ENCODE peak calls at places on chromosomes 7 and 10, in ten cellular contexts. W, G, Y, M, O, D, A, Z, F and K are unnamed samples. For H3K9me3, the result is how much of the 10 kb centered on the place peaks cover.

GRCh38 chr10:76257816-76258215 is 826.4 kb downstream of the LRMDA start:
- DNase-seq in W (no peak), Y (no peak), O (no peak), Z (no peak), G (no peak), M (no peak), F (no peak), A (no peak), D (no peak), K (no peak)

GRCh38 chr10:61992683-61993629 is 91.5 kb downstream of the ARID5B start:
- DNase-seq in M (peak), W (peak), A (peak), F (no peak), G (peak), D (peak), O (no peak), Y (no peak), Z (peak), K (peak)

GRCh38 chr7:142556745-142557144 is 192.5 kb upstream of the PRSS1 start:
- DNase-seq in Z (peak), W (no peak), A (peak), F (peak), D (peak), M (no peak), O (no peak), Y (peak), G (peak), K (peak)

GRCh38 chr7:83835424-83835823 is 186.5 kb upstream of the SEMA3E start:
- DNase-seq in O (no peak), W (no peak), D (peak), Z (no peak), F (no peak), A (no peak), G (no peak), Y (no peak), M (no peak), K (no peak)

GRCh38 chr10:60363187-60363586 is 26.5 kb downstream of the ANK3 start:
- DNase-seq in M (no peak), F (no peak), W (no peak), A (no peak), D (peak), Z (no peak), O (no peak), G (no peak), Y (no peak), K (no peak)

GRCh38 chr10:88898727-88899126 is 18.7 kb downstream of the STAMBPL1 start:
- DNase-seq in Y (no peak), O (no peak), Z (no peak), W (no peak), G (no peak), M (no peak), F (no peak), A (no peak), D (no peak), K (no peak)

GRCh38 chr10:31467791-31468535 is 148.9 kb downstream of the ZEB1 start:
- DNase-seq in D (peak), A (peak), O (peak), Z (peak), W (no peak), Y (peak), G (no peak), M (peak), F (peak), K (no peak)

GRCh38 chr7:4906682-4907081 is 23.2 kb upstream of the RADIL start:
- DNase-seq in F (no peak), A (no peak), M (no peak), Y (no peak), Z (no peak), D (no peak), W (no peak), G (no peak), O (no peak), K (no peak)

GRCh38 chr10:125407000-125407502 is 246.7 kb upstream of the CTBP2 start:
- DNase-seq in D (peak), Z (no peak), M (no peak), W (no peak), O (no peak), F (no peak), G (no peak), Y (no peak), A (no peak), K (no peak)

GRCh38 chr10:2414562-2414961 is 652.8 kb upstream of the PFKP start:
- DNase-seq in F (no peak), M (no peak), G (no peak), A (no peak), Y (no peak), W (no peak), Z (no peak), D (no peak), O (no peak), K (no peak)

GRCh38 chr7:152909683-152910544 is 150.4 kb downstream of the ACTR3B start:
- DNase-seq in O (peak), F (peak), Y (no peak), A (no peak), W (no peak), G (no peak), Z (no peak), D (no peak), M (no peak), K (no peak)

GRCh38 chr7:140390466-140391190 is 7.7 kb downstream of the SLC37A3 start:
- DNase-seq in W (no peak), G (no peak), O (no peak), F (no peak), M (no peak), Z (no peak), Y (no peak), A (no peak), D (peak), K (no peak)

GRCh38 chr7:66739953-66740301 is 606 bp upstream of the RABGEF1 start:
- DNase-seq in M (no peak), Y (peak), A (no peak), W (no peak), G (no peak), F (no peak), Z (no peak), D (peak), O (no peak), K (no peak)

GRCh38 chr7:109549461-109549860 is 979.8 kb downstream of the DNAJB9 start:
- DNase-seq in O (no peak), Z (no peak), M (no peak), D (no peak), A (peak), Y (no peak), G (no peak), W (no peak), F (no peak), K (no peak)

GRCh38 chr7:72161534-72161933 is 250.6 kb downstream of the CALN1 start:
- DNase-seq in O (peak), G (no peak), A (no peak), W (no peak), D (no peak), F (no peak), Z (no peak), M (no peak), Y (peak), K (no peak)

GRCh38 chr10:43692051-43692825 is 43.6 kb upstream of the ZNF32 start:
- DNase-seq in D (peak), A (no peak), F (no peak), O (no peak), G (no peak), M (no peak), Z (no peak), Y (no peak), W (no peak), K (no peak)

GRCh38 chr7:100219271-100219737 is 445 bp upstream of the PVRIG start:
- DNase-seq in G (no peak), O (no peak), A (no peak), D (no peak), W (no peak), Y (no peak), Z (no peak), M (no peak), F (no peak), K (no peak)

GRCh38 chr10:74165530-74165901 is 14.5 kb downstream of the ADK start:
- DNase-seq in G (no peak), O (no peak), A (no peak), M (no peak), W (no peak), D (peak), Y (peak), F (no peak), Z (no peak), K (no peak)

GRCh38 chr7:134943785-134944400 is 42.4 kb upstream of the AGBL3 start:
- DNase-seq in F (peak), D (peak), W (no peak), M (no peak), O (peak), G (peak), Y (peak), A (no peak), Z (no peak), K (no peak)

GRCh38 chr10:78196964-78197363 is 163.3 kb downstream of the RPS24 start:
- DNase-seq in D (peak), O (no peak), M (no peak), Z (no peak), A (no peak), F (no peak), Y (no peak), W (no peak), G (no peak), K (no peak)

GRCh38 chr7:130695840-130696239 is 9.5 kb upstream of the TSGA13 start:
- DNase-seq in G (peak), F (peak), Z (no peak), M (no peak), Y (peak), D (peak), A (no peak), O (peak), W (no peak), K (no peak)

GRCh38 chr7:64996305-64996704 is 5.5 kb upstream of the ZNF117 start:
- DNase-seq in W (no peak), D (no peak), Y (no peak), M (no peak), A (no peak), G (no peak), F (no peak), O (no peak), Z (no peak), K (no peak)
- H3K9me3 ChIP-seq in W (under half), D (under half), Y (half or more), M (under half), A (under half), G (under half), F (under half), O (under half), Z (under half), K (under half)

DNA sequence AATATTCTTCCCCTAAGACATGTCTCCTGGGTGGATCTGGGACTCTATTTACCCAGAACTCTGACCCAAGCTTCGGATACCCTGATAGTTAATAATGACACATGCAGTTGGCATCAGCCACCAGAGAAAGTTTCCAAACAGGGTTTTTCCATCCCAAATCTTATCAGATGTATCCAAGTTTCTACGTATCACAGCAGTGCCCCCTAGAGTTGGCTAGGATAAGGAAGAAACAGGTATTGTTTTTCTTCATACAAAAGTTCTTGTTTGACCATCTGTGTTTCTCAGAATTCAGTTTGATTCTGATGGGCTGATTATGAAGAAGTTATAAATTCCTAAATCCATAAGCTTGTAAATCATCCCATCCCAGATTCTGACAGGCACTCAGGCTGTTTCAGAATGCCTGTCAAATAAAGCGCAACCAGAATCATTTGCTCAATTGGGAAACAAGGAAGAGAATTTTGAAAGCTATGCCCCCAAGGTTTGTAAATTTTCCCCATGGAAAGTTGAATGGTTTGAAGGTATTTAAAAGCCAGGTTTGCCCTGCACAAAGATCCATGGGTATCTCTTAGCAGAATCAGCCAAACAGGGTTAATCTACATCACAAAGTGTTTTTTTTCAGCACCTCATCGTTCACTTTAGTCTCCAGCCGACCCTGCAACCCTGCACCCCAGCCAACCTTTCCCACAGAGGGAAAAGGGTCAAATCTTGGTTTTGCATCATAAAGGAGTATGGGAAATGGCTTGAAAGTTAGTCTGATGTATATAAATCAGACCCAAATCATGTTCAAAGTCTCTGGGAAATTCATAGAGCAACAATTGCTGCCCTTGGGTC is 47.4 kb downstream of the NRAP start:
- DNase-seq in Z (no peak), F (peak), A (no peak), Y (peak), O (peak), M (no peak), D (peak), W (no peak), G (peak), K (no peak)
- H3K27ac ChIP-seq in Z (no peak), F (no peak), A (no peak), Y (no peak), O (no peak), M (no peak), D (no peak), W (no peak), G (no peak), K (no peak)

GRCh38 chr10:49139000-49139865 is 5.4 kb upstream of the FAM170B start:
- DNase-seq in M (no peak), O (no peak), G (no peak), A (peak), Y (no peak), F (no peak), Z (no peak), W (no peak), D (peak), K (no peak)

GRCh38 chr10:49138361-49138891 is 4.6 kb upstream of the FAM170B start:
- DNase-seq in G (no peak), D (peak), A (peak), Y (no peak), Z (no peak), O (no peak), W (peak), F (no peak), M (no peak), K (no peak)

GRCh38 chr10:49141541-49142332 is 7.9 kb upstream of the FAM170B start:
- DNase-seq in M (no peak), G (no peak), Y (no peak), O (no peak), F (no peak), Z (no peak), W (no peak), A (peak), D (peak), K (no peak)

GRCh38 chr10:49140306-49141175 is 6.7 kb upstream of the FAM170B start:
- DNase-seq in F (no peak), G (no peak), D (peak), Y (no peak), O (no peak), A (peak), W (no peak), M (no peak), Z (no peak), K (no peak)

GRCh38 chr10:49139866-49140195 is 6.0 kb upstream of the FAM170B start:
- DNase-seq in M (no peak), Z (no peak), F (no peak), O (no peak), Y (peak), D (peak), A (peak), W (no peak), G (no peak), K (no peak)
- H3K4me3 ChIP-seq in M (no peak), Z (no peak), F (no peak), O (no peak), Y (no peak), D (peak), A (no peak), W (no peak), G (no peak), K (no peak)

GRCh38 chr7:158263964-158264748 is 323.5 kb downstream of the PTPRN2 start:
- DNase-seq in O (no peak), W (no peak), A (no peak), F (peak), Y (no peak), M (no peak), D (no peak), G (no peak), Z (peak), K (no peak)
- H3K9me3 ChIP-seq in O (under half), W (under half), A (under half), F (under half), Y (under half), M (under half), D (under half), G (under half), Z (under half), K (under half)

GRCh38 chr7:1156782-1157535 is 3.0 kb downstream of the ZFAND2A start:
- DNase-seq in M (no peak), Y (no peak), W (no peak), A (no peak), Z (peak), G (no peak), D (peak), F (peak), O (no peak), K (no peak)
- H3K27ac ChIP-seq in M (no peak), Y (no peak), W (no peak), A (no peak), Z (no peak), G (no peak), D (peak), F (peak), O (no peak), K (no peak)

GRCh38 chr7:2979951-2980350 is 63.7 kb downstream of the CARD11 start:
- DNase-seq in G (no peak), A (no peak), O (no peak), D (no peak), Z (no peak), F (no peak), W (peak), M (no peak), Y (no peak), K (no peak)
- H3K4me3 ChIP-seq in G (no peak), A (no peak), O (no peak), D (no peak), Z (peak), F (no peak), W (peak), M (no peak), Y (no peak), K (no peak)

GRCh38 chr10:131778842-131779241 is 122.0 kb upstream of the PPP2R2D start:
- DNase-seq in O (no peak), D (no peak), Y (no peak), G (no peak), W (no peak), F (no peak), M (no peak), A (no peak), Z (no peak), K (no peak)
- H3K9me3 ChIP-seq in O (under half), D (under half), Y (under half), G (under half), W (under half), F (under half), M (under half), A (under half), Z (under half), K (under half)

GRCh38 chr10:11687779-11688447 is 54.3 kb upstream of the ECHDC3 start:
- DNase-seq in W (peak), Z (peak), D (no peak), M (no peak), G (no peak), Y (no peak), F (no peak), A (no peak), O (no peak), K (no peak)
- H3K27ac ChIP-seq in W (no peak), Z (no peak), D (no peak), M (no peak), G (no peak), Y (peak), F (no peak), A (no peak), O (no peak), K (no peak)

GRCh38 chr10:35607475-35608316 is 2.6 kb downstream of the GJD4 start:
- DNase-seq in D (peak), Y (no peak), G (peak), Z (no peak), F (no peak), M (peak), O (no peak), A (no peak), W (peak), K (no peak)
- H3K4me3 ChIP-seq in D (peak), Y (no peak), G (peak), Z (peak), F (no peak), M (peak), O (no peak), A (peak), W (peak), K (peak)

DNA sequence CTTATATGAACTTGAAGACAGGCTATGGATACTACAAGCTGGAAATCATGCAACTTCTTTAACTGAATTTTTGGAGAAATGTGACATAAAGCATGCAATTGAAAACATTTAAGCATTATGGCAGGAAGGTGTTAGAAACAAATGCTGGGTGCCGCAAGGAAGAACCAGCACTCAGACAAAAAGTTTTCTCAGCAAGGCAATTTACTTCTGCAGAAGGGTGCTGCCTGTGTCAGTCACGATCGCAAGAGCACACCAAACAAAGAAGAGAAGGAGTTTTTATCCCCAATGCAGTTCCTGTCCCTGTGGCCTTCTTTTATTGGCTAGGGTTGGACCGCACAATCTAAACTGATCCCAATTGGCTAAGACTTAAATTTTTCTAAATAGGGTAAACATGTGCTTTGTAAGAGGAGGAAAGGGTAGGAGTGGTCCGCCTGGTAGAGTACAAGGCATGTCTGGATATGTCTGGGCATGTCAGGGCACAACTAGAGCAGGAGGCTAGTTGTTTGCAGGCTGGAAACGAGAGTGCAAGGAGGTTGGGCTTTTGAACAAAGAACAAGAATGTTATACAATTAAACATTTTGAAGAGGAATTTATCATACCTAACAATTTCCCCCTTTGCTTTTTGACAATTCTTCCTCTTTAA is 109.6 kb upstream of the FAM3C start:
- DNase-seq in M (no peak), Z (no peak), D (no peak), W (no peak), O (no peak), Y (no peak), F (no peak), G (no peak), A (no peak), K (no peak)
- H3K9me3 ChIP-seq in M (under half), Z (under half), D (under half), W (under half), O (under half), Y (under half), F (under half), G (under half), A (under half), K (under half)